ENCODE peak calls at places on chromosomes 2 and 18, in four cellular contexts. One of them, this sample, is unnamed.

GRCh38 chr2:70664525-70664924 is 103.5 kb downstream of the ADD2 start:
- DNase-seq in tibial nerve: no peak
- DNase-seq in stimulated activated CD4-positive, alpha-beta T cell treated with anti-CD3 and anti-CD28 coated beads, TNF-alpha, amount 100 ng/mL, for 1 hour: no peak
- DNase-seq in left lung: no peak
- DNase-seq in this sample: no peak

GRCh38 chr2:168514692-168515091 is 58.6 kb downstream of the CERS6 start:
- DNase-seq in tibial nerve: no peak
- DNase-seq in stimulated activated CD4-positive, alpha-beta T cell treated with anti-CD3 and anti-CD28 coated beads, TNF-alpha, amount 100 ng/mL, for 1 hour: no peak
- DNase-seq in left lung: no peak
- DNase-seq in this sample: no peak

GRCh38 chr2:236745420-236746210 is 176.0 kb downstream of the ACKR3 start:
- DNase-seq in tibial nerve: no peak
- DNase-seq in stimulated activated CD4-positive, alpha-beta T cell treated with anti-CD3 and anti-CD28 coated beads, TNF-alpha, amount 100 ng/mL, for 1 hour: no peak
- DNase-seq in left lung: no peak
- DNase-seq in this sample: no peak

GRCh38 chr2:233075966-233076339 is 15.8 kb downstream of the INPP5D start:
- DNase-seq in left lung: no peak
- DNase-seq in stimulated activated CD4-positive, alpha-beta T cell treated with anti-CD3 and anti-CD28 coated beads, TNF-alpha, amount 100 ng/mL, for 1 hour: no peak
- DNase-seq in tibial nerve: no peak
- DNase-seq in this sample: no peak

GRCh38 chr2:11187083-11187619 is 31.9 kb downstream of the SLC66A3 start:
- DNase-seq in left lung: no peak
- DNase-seq in stimulated activated CD4-positive, alpha-beta T cell treated with anti-CD3 and anti-CD28 coated beads, TNF-alpha, amount 100 ng/mL, for 1 hour: no peak
- DNase-seq in tibial nerve: no peak
- DNase-seq in this sample: no peak

GRCh38 chr18:51250006-51250405 is 52.5 kb upstream of the MEX3C start:
- DNase-seq in left lung: no peak
- DNase-seq in tibial nerve: no peak
- DNase-seq in stimulated activated CD4-positive, alpha-beta T cell treated with anti-CD3 and anti-CD28 coated beads, TNF-alpha, amount 100 ng/mL, for 1 hour: no peak
- DNase-seq in this sample: no peak

GRCh38 chr2:120596191-120596781 is 139.4 kb upstream of the GLI2 start:
- DNase-seq in left lung: peak; percentile 62
- DNase-seq in stimulated activated CD4-positive, alpha-beta T cell treated with anti-CD3 and anti-CD28 coated beads, TNF-alpha, amount 100 ng/mL, for 1 hour: no peak
- DNase-seq in tibial nerve: no peak
- DNase-seq in this sample: no peak

GRCh38 chr2:233814063-233814435 is 35.9 kb downstream of the MROH2A start:
- DNase-seq in tibial nerve: no peak
- DNase-seq in stimulated activated CD4-positive, alpha-beta T cell treated with anti-CD3 and anti-CD28 coated beads, TNF-alpha, amount 100 ng/mL, for 1 hour: no peak
- DNase-seq in left lung: no peak
- DNase-seq in this sample: no peak

GRCh38 chr2:112048236-112048592 is 6.9 kb upstream of the TMEM87B start:
- DNase-seq in left lung: no peak
- DNase-seq in stimulated activated CD4-positive, alpha-beta T cell treated with anti-CD3 and anti-CD28 coated beads, TNF-alpha, amount 100 ng/mL, for 1 hour: no peak
- DNase-seq in tibial nerve: no peak
- DNase-seq in this sample: no peak

GRCh38 chr2:188588235-188588634 is 296.6 kb downstream of the GULP1 start:
- DNase-seq in stimulated activated CD4-positive, alpha-beta T cell treated with anti-CD3 and anti-CD28 coated beads, TNF-alpha, amount 100 ng/mL, for 1 hour: no peak
- DNase-seq in left lung: no peak
- DNase-seq in tibial nerve: no peak
- DNase-seq in this sample: no peak

GRCh38 chr2:219914577-219914976 is 287.1 kb downstream of the SLC4A3 start:
- DNase-seq in tibial nerve: no peak
- DNase-seq in stimulated activated CD4-positive, alpha-beta T cell treated with anti-CD3 and anti-CD28 coated beads, TNF-alpha, amount 100 ng/mL, for 1 hour: no peak
- DNase-seq in left lung: no peak
- DNase-seq in this sample: no peak

GRCh38 chr2:98637401-98638144 is 29.2 kb downstream of the UNC50 start:
- DNase-seq in left lung: no peak
- DNase-seq in tibial nerve: no peak
- DNase-seq in stimulated activated CD4-positive, alpha-beta T cell treated with anti-CD3 and anti-CD28 coated beads, TNF-alpha, amount 100 ng/mL, for 1 hour: peak; percentile 15
- DNase-seq in this sample: no peak

GRCh38 chr18:63182861-63183260 is 136.7 kb downstream of the BCL2 start:
- DNase-seq in stimulated activated CD4-positive, alpha-beta T cell treated with anti-CD3 and anti-CD28 coated beads, TNF-alpha, amount 100 ng/mL, for 1 hour: no peak
- DNase-seq in tibial nerve: no peak
- DNase-seq in left lung: no peak
- DNase-seq in this sample: no peak

GRCh38 chr18:32975166-32975441 is 202.3 kb upstream of the KLHL14 start:
- DNase-seq in left lung: no peak
- DNase-seq in stimulated activated CD4-positive, alpha-beta T cell treated with anti-CD3 and anti-CD28 coated beads, TNF-alpha, amount 100 ng/mL, for 1 hour: no peak
- DNase-seq in tibial nerve: no peak
- DNase-seq in this sample: no peak